ENCODE peak calls at places on chromosomes 11 and 22, in six cellular contexts. One of them, this sample, is unnamed.

GRCh38 chr11:27075192-27075591 is 34.6 kb downstream of the BBOX1 start:
- DNase-seq in thyroid gland: no peak
- DNase-seq in right lobe of liver: no peak
- DNase-seq in colonic mucosa: no peak
- DNase-seq in ascending aorta: no peak
- DNase-seq in pancreas: no peak
- DNase-seq in this sample: no peak

GRCh38 chr22:41417622-41418390 is 28.8 kb downstream of the TOB2 start:
- DNase-seq in ascending aorta: peak; percentile 85
- DNase-seq in thyroid gland: peak; percentile 100
- DNase-seq in colonic mucosa: peak; percentile 60
- DNase-seq in pancreas: peak; percentile 100
- DNase-seq in right lobe of liver: peak; percentile 95
- DNase-seq in this sample: no peak

GRCh38 chr22:49849161-49850020 is 4.3 kb upstream of the ZBED4 start:
- DNase-seq in ascending aorta: no peak
- DNase-seq in right lobe of liver: no peak
- DNase-seq in pancreas: no peak
- DNase-seq in colonic mucosa: peak; percentile 43
- DNase-seq in thyroid gland: no peak
- DNase-seq in this sample: no peak

GRCh38 chr11:134843020-134843419 is 431.0 kb upstream of the B3GAT1 start:
- DNase-seq in thyroid gland: no peak
- DNase-seq in pancreas: no peak
- DNase-seq in ascending aorta: no peak
- DNase-seq in right lobe of liver: no peak
- DNase-seq in colonic mucosa: no peak
- DNase-seq in this sample: no peak

GRCh38 chr11:19539861-19540260 is 172.8 kb upstream of the NAV2 start:
- DNase-seq in thyroid gland: no peak
- DNase-seq in colonic mucosa: no peak
- DNase-seq in ascending aorta: no peak
- DNase-seq in right lobe of liver: no peak
- DNase-seq in pancreas: no peak
- DNase-seq in this sample: no peak

GRCh38 chr11:33735426-33736147 is 636 bp downstream of the CD59 start:
- DNase-seq in ascending aorta: no peak
- DNase-seq in colonic mucosa: peak; percentile 71
- DNase-seq in right lobe of liver: peak; percentile 41
- DNase-seq in thyroid gland: peak; percentile 76
- DNase-seq in pancreas: no peak
- DNase-seq in this sample: no peak

GRCh38 chr11:60951909-60952741 is at the start of gene SLC15A3:
- DNase-seq in thyroid gland: no peak
- DNase-seq in right lobe of liver: peak; percentile 76
- DNase-seq in pancreas: no peak
- DNase-seq in colonic mucosa: peak; percentile 47
- DNase-seq in ascending aorta: peak; percentile 76
- DNase-seq in this sample: no peak

GRCh38 chr11:116144387-116144958 is 628.3 kb downstream of the BUD13 start:
- DNase-seq in colonic mucosa: no peak
- DNase-seq in ascending aorta: no peak
- DNase-seq in right lobe of liver: no peak
- DNase-seq in thyroid gland: no peak
- DNase-seq in pancreas: no peak
- DNase-seq in this sample: no peak

GRCh38 chr11:33935466-33935865 is 43.6 kb upstream of the LMO2 start:
- DNase-seq in ascending aorta: no peak
- DNase-seq in right lobe of liver: no peak
- DNase-seq in colonic mucosa: no peak
- DNase-seq in pancreas: no peak
- DNase-seq in thyroid gland: no peak
- DNase-seq in this sample: no peak

GRCh38 chr11:43922974-43923326 is 19.5 kb upstream of the C11orf96 start:
- DNase-seq in pancreas: no peak
- DNase-seq in colonic mucosa: no peak
- DNase-seq in right lobe of liver: no peak
- DNase-seq in thyroid gland: no peak
- DNase-seq in ascending aorta: no peak
- DNase-seq in this sample: no peak

GRCh38 chr11:120064341-120064740 is 73.6 kb downstream of the TRIM29 start:
- DNase-seq in ascending aorta: no peak
- DNase-seq in colonic mucosa: no peak
- DNase-seq in right lobe of liver: no peak
- DNase-seq in thyroid gland: no peak
- DNase-seq in pancreas: no peak
- DNase-seq in this sample: no peak

GRCh38 chr11:8814209-8814922 is 96.6 kb upstream of the AKIP1 start:
- DNase-seq in pancreas: no peak
- DNase-seq in colonic mucosa: peak; percentile 40
- DNase-seq in thyroid gland: peak; percentile 33
- DNase-seq in ascending aorta: no peak
- DNase-seq in right lobe of liver: no peak
- DNase-seq in this sample: peak; percentile 83

GRCh38 chr11:93906486-93906885 is 56.1 kb upstream of the VSTM5 start:
- DNase-seq in pancreas: no peak
- DNase-seq in colonic mucosa: no peak
- DNase-seq in thyroid gland: no peak
- DNase-seq in ascending aorta: no peak
- DNase-seq in right lobe of liver: no peak
- DNase-seq in this sample: no peak

GRCh38 chr11:122149232-122149631 is 33.2 kb upstream of the BLID start:
- DNase-seq in colonic mucosa: no peak
- DNase-seq in right lobe of liver: no peak
- DNase-seq in ascending aorta: no peak
- DNase-seq in thyroid gland: no peak
- DNase-seq in pancreas: no peak
- DNase-seq in this sample: no peak

GRCh38 chr11:596374-596773 is 19.4 kb downstream of the IRF7 start:
- DNase-seq in colonic mucosa: no peak
- DNase-seq in ascending aorta: no peak
- DNase-seq in right lobe of liver: no peak
- DNase-seq in thyroid gland: no peak
- DNase-seq in pancreas: no peak
- DNase-seq in this sample: no peak

GRCh38 chr22:46237453-46238158 is 12.5 kb downstream of the CDPF1 start:
- DNase-seq in right lobe of liver: no peak
- DNase-seq in thyroid gland: no peak
- DNase-seq in pancreas: no peak
- DNase-seq in colonic mucosa: no peak
- DNase-seq in ascending aorta: no peak
- DNase-seq in this sample: no peak

GRCh38 chr11:26649884-26650283 is 72.0 kb downstream of the SLC5A12 start:
- DNase-seq in thyroid gland: peak; percentile 78
- DNase-seq in right lobe of liver: peak; percentile 20
- DNase-seq in pancreas: peak; percentile 39
- DNase-seq in colonic mucosa: peak; percentile 75
- DNase-seq in ascending aorta: no peak
- DNase-seq in this sample: peak; percentile 3

GRCh38 chr22:19527861-19528417 is 3.7 kb upstream of the CLDN5 start:
- DNase-seq in colonic mucosa: no peak
- DNase-seq in thyroid gland: no peak
- DNase-seq in right lobe of liver: no peak
- DNase-seq in ascending aorta: no peak
- DNase-seq in pancreas: no peak
- DNase-seq in this sample: no peak

GRCh38 chr11:22659783-22660182 is 6.6 kb upstream of the GAS2 start:
- DNase-seq in pancreas: no peak
- DNase-seq in ascending aorta: no peak
- DNase-seq in right lobe of liver: no peak
- DNase-seq in thyroid gland: no peak
- DNase-seq in colonic mucosa: no peak
- DNase-seq in this sample: no peak

GRCh38 chr11:58968251-58968711 is 29.0 kb downstream of the GLYATL1 start:
- DNase-seq in pancreas: peak; percentile 23
- DNase-seq in right lobe of liver: peak; percentile 29
- DNase-seq in thyroid gland: no peak
- DNase-seq in ascending aorta: no peak
- DNase-seq in colonic mucosa: peak; percentile 40
- DNase-seq in this sample: no peak

GRCh38 chr11:44812971-44813370 is 86.2 kb downstream of the TSPAN18 start:
- DNase-seq in thyroid gland: peak; percentile 17
- DNase-seq in pancreas: no peak
- DNase-seq in ascending aorta: no peak
- DNase-seq in right lobe of liver: no peak
- DNase-seq in colonic mucosa: no peak
- DNase-seq in this sample: no peak

GRCh38 chr22:27490080-27490479 is 311.5 kb downstream of the MN1 start:
- DNase-seq in pancreas: peak; percentile 30
- DNase-seq in thyroid gland: no peak
- DNase-seq in right lobe of liver: peak; percentile 77
- DNase-seq in ascending aorta: no peak
- DNase-seq in colonic mucosa: no peak
- DNase-seq in this sample: no peak

GRCh38 chr22:27488456-27489224 is 312.9 kb downstream of the MN1 start:
- DNase-seq in colonic mucosa: peak; percentile 32
- DNase-seq in right lobe of liver: peak; percentile 51
- DNase-seq in ascending aorta: no peak
- DNase-seq in thyroid gland: no peak
- DNase-seq in pancreas: peak; percentile 55
- DNase-seq in this sample: no peak

GRCh38 chr22:27485842-27486241 is 315.7 kb downstream of the MN1 start:
- DNase-seq in ascending aorta: no peak
- DNase-seq in pancreas: no peak
- DNase-seq in colonic mucosa: no peak
- DNase-seq in right lobe of liver: no peak
- DNase-seq in thyroid gland: no peak
- DNase-seq in this sample: no peak

GRCh38 chr22:27489265-27489675 is 312.3 kb downstream of the MN1 start:
- DNase-seq in right lobe of liver: peak; percentile 77
- DNase-seq in thyroid gland: no peak
- DNase-seq in ascending aorta: no peak
- DNase-seq in colonic mucosa: peak; percentile 86
- DNase-seq in pancreas: peak; percentile 83
- DNase-seq in this sample: no peak

DNA sequence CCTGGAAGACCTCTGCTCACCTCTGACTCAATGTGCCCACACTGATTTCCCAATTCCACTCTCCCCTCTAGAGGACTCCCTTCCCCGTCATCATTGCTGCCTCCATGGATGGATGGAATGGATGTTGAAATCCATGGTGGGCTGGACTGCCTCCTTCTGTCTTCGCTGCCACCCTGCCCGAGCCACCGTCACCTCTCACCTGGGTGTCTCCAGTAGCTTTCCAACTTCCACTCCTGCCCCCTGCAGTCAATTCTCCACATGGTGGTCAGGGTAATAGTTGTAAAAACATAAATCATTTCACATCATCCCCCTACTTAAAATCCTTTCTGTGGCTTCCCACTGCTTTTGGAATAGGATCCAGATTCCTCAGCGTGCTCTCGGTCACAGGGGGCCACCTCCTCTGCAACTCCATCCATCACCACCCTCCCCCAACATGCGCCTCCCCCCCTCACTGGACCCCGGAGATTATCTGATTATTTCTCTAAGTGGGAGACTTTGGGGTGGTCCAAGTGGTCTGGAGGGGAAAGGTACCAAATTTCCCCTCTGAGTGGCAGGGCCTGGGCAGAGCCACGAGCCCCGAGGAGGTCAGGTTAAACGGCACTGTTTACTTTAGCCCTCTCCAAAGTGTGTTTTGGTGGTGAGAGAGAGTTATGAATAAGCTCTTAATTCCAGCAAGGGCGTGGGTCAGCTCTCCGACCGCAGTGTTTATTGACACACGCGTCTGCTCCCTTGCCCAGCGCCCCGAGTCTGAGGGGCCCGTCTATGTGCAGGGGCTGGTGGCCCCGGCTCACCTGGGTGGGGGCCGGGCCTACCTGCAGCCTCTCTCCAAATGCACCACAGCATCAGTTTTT is 313.7 kb downstream of the MN1 start:
- DNase-seq in right lobe of liver: peak; percentile 55
- DNase-seq in ascending aorta: no peak
- DNase-seq in pancreas: peak; percentile 34
- DNase-seq in colonic mucosa: peak; percentile 27
- DNase-seq in thyroid gland: no peak
- DNase-seq in this sample: no peak
- H3K27ac ChIP-seq in right lobe of liver: peak overlapping the region; percentile 91
- H3K27ac ChIP-seq in ascending aorta: peak overlapping the region; percentile 28
- H3K27ac ChIP-seq in pancreas: peak overlapping the region; percentile 90
- H3K27ac ChIP-seq in colonic mucosa: peak overlapping the region; percentile 59
- H3K27ac ChIP-seq in thyroid gland: no peak overlapping the region
- H3K27ac ChIP-seq in this sample: no peak overlapping the region

DNA sequence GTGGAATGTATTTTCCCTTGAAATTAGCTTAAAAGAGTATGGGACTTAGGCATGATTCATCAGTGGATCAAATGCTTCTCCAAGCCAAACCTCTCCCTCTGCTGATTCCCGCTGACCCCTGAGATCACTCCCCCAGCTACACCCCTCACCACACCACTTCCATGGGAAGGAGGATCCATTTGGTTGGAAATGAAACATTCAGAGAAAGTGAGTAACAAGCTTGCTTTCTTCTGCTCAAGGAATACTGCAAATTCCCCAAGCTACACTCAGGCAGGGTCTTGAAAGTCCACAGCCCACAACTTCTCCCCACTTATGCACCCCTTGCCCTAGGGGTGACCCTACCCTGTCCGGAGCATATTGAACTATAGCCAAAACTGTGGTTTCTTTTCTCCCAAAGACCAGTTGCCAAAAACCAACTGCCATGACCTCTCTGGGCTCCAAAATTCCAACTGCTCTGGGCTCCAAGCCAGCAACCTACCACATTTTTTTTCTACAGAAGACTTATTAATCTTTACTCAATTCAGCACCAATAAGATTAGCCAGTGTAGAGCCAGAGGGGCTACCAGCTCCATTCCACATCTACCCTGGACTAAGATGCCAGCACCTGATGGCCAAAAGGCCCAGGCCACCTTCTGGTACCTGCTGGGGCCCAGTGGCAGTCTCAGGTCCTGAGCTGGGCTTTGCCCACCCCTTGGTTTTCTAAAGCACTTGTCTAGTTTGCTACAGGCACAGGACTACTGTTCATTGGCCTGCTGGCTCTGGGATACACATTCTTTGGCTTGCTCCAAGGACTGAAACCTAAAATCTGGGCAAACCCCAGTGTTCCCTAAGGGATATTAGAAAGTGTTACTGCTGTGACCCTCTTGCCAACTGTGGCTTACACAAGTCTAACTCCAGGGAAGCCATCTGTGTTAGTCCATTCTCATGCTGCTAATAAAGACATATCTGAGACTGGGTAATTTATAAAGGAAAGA is 101.1 kb downstream of the MICAL3 start:
- DNase-seq in thyroid gland: peak; percentile 81
- DNase-seq in right lobe of liver: peak; percentile 45
- DNase-seq in pancreas: no peak
- DNase-seq in colonic mucosa: no peak
- DNase-seq in ascending aorta: no peak
- DNase-seq in this sample: no peak
- H3K27ac ChIP-seq in thyroid gland: peak overlapping the region; percentile 85
- H3K27ac ChIP-seq in right lobe of liver: peak overlapping the region; percentile 63
- H3K27ac ChIP-seq in pancreas: peak overlapping the region; percentile 51
- H3K27ac ChIP-seq in colonic mucosa: no peak overlapping the region
- H3K27ac ChIP-seq in ascending aorta: peak overlapping the region; percentile 69
- H3K27ac ChIP-seq in this sample: peak overlapping the region; percentile 67

GRCh38 chr22:17171016-17171312 is 11.9 kb upstream of the HDHD5 start:
- DNase-seq in thyroid gland: no peak
- DNase-seq in pancreas: no peak
- DNase-seq in right lobe of liver: peak; percentile 85
- DNase-seq in colonic mucosa: no peak
- DNase-seq in ascending aorta: no peak
- DNase-seq in this sample: no peak
- H3K27ac ChIP-seq in thyroid gland: peak overlapping the region; percentile 98
- H3K27ac ChIP-seq in pancreas: peak overlapping the region; percentile 88
- H3K27ac ChIP-seq in right lobe of liver: peak overlapping the region; percentile 83
- H3K27ac ChIP-seq in colonic mucosa: peak overlapping the region; percentile 95
- H3K27ac ChIP-seq in ascending aorta: peak overlapping the region; percentile 93
- H3K27ac ChIP-seq in this sample: peak overlapping the region; percentile 74

GRCh38 chr22:42581762-42582716 is 28.3 kb downstream of the SERHL2 start:
- DNase-seq in thyroid gland: peak; percentile 82
- DNase-seq in right lobe of liver: peak; percentile 83
- DNase-seq in ascending aorta: peak; percentile 12
- DNase-seq in colonic mucosa: peak; percentile 84
- DNase-seq in pancreas: peak; percentile 81
- DNase-seq in this sample: no peak
- H3K27ac ChIP-seq in thyroid gland: no peak overlapping the region
- H3K27ac ChIP-seq in right lobe of liver: no peak overlapping the region
- H3K27ac ChIP-seq in ascending aorta: peak overlapping the region; percentile 53
- H3K27ac ChIP-seq in colonic mucosa: peak overlapping the region; percentile 40
- H3K27ac ChIP-seq in pancreas: no peak overlapping the region
- H3K27ac ChIP-seq in this sample: peak overlapping the region; percentile 66

This sample was measured in epithelial cell of prostate.